ENCODE peak calls at places on chromosome 19, in seven cellular contexts. One of them, this sample, is unnamed.

GRCh38 chr19:38862321-38863059 is 12.7 kb upstream of the HNRNPL start:
- DNase-seq in CD8-positive, alpha-beta T cell: no peak
- DNase-seq in RWPE1: no peak
- DNase-seq in breast epithelium: peak; percentile 48
- DNase-seq in psoas muscle: peak; percentile 77
- DNase-seq in type B pancreatic cell: no peak
- DNase-seq in HL-60: no peak
- DNase-seq in this sample: no peak

GRCh38 chr19:33063356-33064116 is 1.2 kb downstream of the RHPN2 start:
- DNase-seq in CD8-positive, alpha-beta T cell: no peak
- DNase-seq in RWPE1: peak; percentile 20
- DNase-seq in breast epithelium: no peak
- DNase-seq in psoas muscle: no peak
- DNase-seq in type B pancreatic cell: no peak
- DNase-seq in HL-60: no peak
- DNase-seq in this sample: peak; percentile 57

GRCh38 chr19:58400916-58401824 is 5.7 kb downstream of the RNF225 start:
- DNase-seq in CD8-positive, alpha-beta T cell: peak; percentile 98
- DNase-seq in RWPE1: peak; percentile 98
- DNase-seq in breast epithelium: peak; percentile 100
- DNase-seq in psoas muscle: peak; percentile 99
- DNase-seq in type B pancreatic cell: peak; percentile 99
- DNase-seq in HL-60: peak; percentile 100
- DNase-seq in this sample: peak; percentile 99

GRCh38 chr19:45451181-45451849 is 16.5 kb upstream of the FOSB start:
- DNase-seq in CD8-positive, alpha-beta T cell: peak; percentile 65
- DNase-seq in RWPE1: no peak
- DNase-seq in breast epithelium: peak; percentile 71
- DNase-seq in psoas muscle: peak; percentile 60
- DNase-seq in type B pancreatic cell: no peak
- DNase-seq in HL-60: peak; percentile 19
- DNase-seq in this sample: no peak

GRCh38 chr19:55642153-55643002 is 1.1 kb upstream of the ZNF581 start:
- DNase-seq in CD8-positive, alpha-beta T cell: peak; percentile 70
- DNase-seq in RWPE1: no peak
- DNase-seq in breast epithelium: no peak
- DNase-seq in psoas muscle: no peak
- DNase-seq in type B pancreatic cell: no peak
- DNase-seq in HL-60: no peak
- DNase-seq in this sample: no peak

GRCh38 chr19:46737275-46737654 is 8.6 kb upstream of the FKRP start:
- DNase-seq in CD8-positive, alpha-beta T cell: no peak
- DNase-seq in RWPE1: no peak
- DNase-seq in breast epithelium: no peak
- DNase-seq in psoas muscle: no peak
- DNase-seq in type B pancreatic cell: no peak
- DNase-seq in HL-60: no peak
- DNase-seq in this sample: no peak

GRCh38 chr19:40862785-40863184 is 12.5 kb upstream of the CYP2A6 start:
- DNase-seq in CD8-positive, alpha-beta T cell: no peak
- DNase-seq in RWPE1: no peak
- DNase-seq in breast epithelium: no peak
- DNase-seq in psoas muscle: no peak
- DNase-seq in type B pancreatic cell: no peak
- DNase-seq in HL-60: peak; percentile 23
- DNase-seq in this sample: no peak

GRCh38 chr19:16608290-16608704 is 19.7 kb downstream of the MED26 start:
- DNase-seq in CD8-positive, alpha-beta T cell: no peak
- DNase-seq in RWPE1: peak; percentile 27
- DNase-seq in breast epithelium: no peak
- DNase-seq in psoas muscle: peak; percentile 10
- DNase-seq in type B pancreatic cell: no peak
- DNase-seq in HL-60: peak; percentile 65
- DNase-seq in this sample: no peak

GRCh38 chr19:48665786-48666185 is 7.0 kb downstream of the NTN5 start:
- DNase-seq in CD8-positive, alpha-beta T cell: no peak
- DNase-seq in RWPE1: no peak
- DNase-seq in breast epithelium: no peak
- DNase-seq in psoas muscle: no peak
- DNase-seq in type B pancreatic cell: no peak
- DNase-seq in HL-60: no peak
- DNase-seq in this sample: no peak

GRCh38 chr19:29714371-29714952 is 599 bp downstream of the C19orf12 start:
- DNase-seq in CD8-positive, alpha-beta T cell: peak; percentile 79
- DNase-seq in RWPE1: peak; percentile 7
- DNase-seq in breast epithelium: no peak
- DNase-seq in psoas muscle: no peak
- DNase-seq in type B pancreatic cell: no peak
- DNase-seq in HL-60: no peak
- DNase-seq in this sample: peak; percentile 47

GRCh38 chr19:29694669-29695627 is 20.1 kb downstream of the C19orf12 start:
- DNase-seq in CD8-positive, alpha-beta T cell: peak; percentile 91
- DNase-seq in RWPE1: peak; percentile 19
- DNase-seq in breast epithelium: peak; percentile 71
- DNase-seq in psoas muscle: peak; percentile 95
- DNase-seq in type B pancreatic cell: peak; percentile 82
- DNase-seq in HL-60: peak; percentile 85
- DNase-seq in this sample: peak; percentile 88

GRCh38 chr19:4597975-4598671 is 38.6 kb upstream of the SEMA6B start:
- DNase-seq in CD8-positive, alpha-beta T cell: no peak
- DNase-seq in RWPE1: peak; percentile 84
- DNase-seq in breast epithelium: no peak
- DNase-seq in psoas muscle: no peak
- DNase-seq in type B pancreatic cell: peak; percentile 79
- DNase-seq in HL-60: peak; percentile 36
- DNase-seq in this sample: peak; percentile 92

DNA sequence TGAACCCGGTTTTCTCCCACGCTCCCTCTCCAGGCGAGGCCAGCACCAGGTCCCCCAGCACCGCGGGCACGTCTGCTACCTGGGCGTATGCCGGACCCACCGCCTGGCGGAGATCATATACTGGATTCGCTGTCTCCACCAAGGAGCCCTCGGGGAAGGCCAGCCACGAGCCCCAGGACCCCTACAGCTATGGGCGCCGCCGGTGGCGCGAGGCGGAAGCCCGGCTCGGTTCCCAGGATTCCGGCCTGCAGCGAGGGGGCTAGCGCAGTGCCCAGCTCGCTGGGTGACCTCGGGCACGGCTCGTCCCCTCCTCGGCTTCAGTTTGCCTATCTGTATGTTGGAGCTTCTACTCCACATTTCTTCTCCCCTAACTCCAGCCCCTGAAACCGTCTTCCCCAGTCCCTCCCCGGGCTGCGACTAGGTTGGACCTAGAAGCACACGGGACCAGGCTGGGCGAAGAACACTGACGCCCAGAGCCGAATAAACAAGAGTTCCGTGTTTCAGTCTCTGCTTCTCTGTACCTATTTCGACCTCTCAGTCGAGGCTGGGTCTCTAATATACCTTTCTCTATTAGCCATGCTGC is 752 bp upstream of the CPT1C start:
- DNase-seq in CD8-positive, alpha-beta T cell: no peak
- DNase-seq in RWPE1: no peak
- DNase-seq in breast epithelium: no peak
- DNase-seq in psoas muscle: no peak
- DNase-seq in type B pancreatic cell: no peak
- DNase-seq in HL-60: no peak
- DNase-seq in this sample: no peak
- TF ChIP-seq CTCF in CD8-positive, alpha-beta T cell: no peak
- TF ChIP-seq CTCF in RWPE1: peak; percentile 14
- TF ChIP-seq CTCF in breast epithelium: no peak
- TF ChIP-seq CTCF in psoas muscle: peak; percentile 11
- TF ChIP-seq CTCF in type B pancreatic cell: peak; percentile 16
- TF ChIP-seq CTCF in HL-60: no peak
- TF ChIP-seq CTCF in this sample: no peak

GRCh38 chr19:14091086-14091884 is 734 bp upstream of the SAMD1 start:
- DNase-seq in CD8-positive, alpha-beta T cell: peak; percentile 81
- DNase-seq in RWPE1: peak; percentile 43
- DNase-seq in breast epithelium: peak; percentile 49
- DNase-seq in psoas muscle: no peak
- DNase-seq in type B pancreatic cell: no peak
- DNase-seq in HL-60: peak; percentile 72
- DNase-seq in this sample: peak; percentile 94

GRCh38 chr19:14089662-14090508 is 666 bp downstream of the SAMD1 start:
- DNase-seq in CD8-positive, alpha-beta T cell: peak; percentile 72
- DNase-seq in RWPE1: peak; percentile 44
- DNase-seq in breast epithelium: no peak
- DNase-seq in psoas muscle: peak; percentile 74
- DNase-seq in type B pancreatic cell: no peak
- DNase-seq in HL-60: peak; percentile 40
- DNase-seq in this sample: no peak

GRCh38 chr19:14088634-14089411 is 1.7 kb downstream of the SAMD1 start:
- DNase-seq in CD8-positive, alpha-beta T cell: no peak
- DNase-seq in RWPE1: no peak
- DNase-seq in breast epithelium: no peak
- DNase-seq in psoas muscle: no peak
- DNase-seq in type B pancreatic cell: no peak
- DNase-seq in HL-60: no peak
- DNase-seq in this sample: no peak

GRCh38 chr19:14090509-14091085 is at the start of gene SAMD1:
- DNase-seq in CD8-positive, alpha-beta T cell: peak; percentile 91
- DNase-seq in RWPE1: peak; percentile 91
- DNase-seq in breast epithelium: peak; percentile 87
- DNase-seq in psoas muscle: peak; percentile 96
- DNase-seq in type B pancreatic cell: peak; percentile 86
- DNase-seq in HL-60: peak; percentile 82
- DNase-seq in this sample: peak; percentile 91

DNA sequence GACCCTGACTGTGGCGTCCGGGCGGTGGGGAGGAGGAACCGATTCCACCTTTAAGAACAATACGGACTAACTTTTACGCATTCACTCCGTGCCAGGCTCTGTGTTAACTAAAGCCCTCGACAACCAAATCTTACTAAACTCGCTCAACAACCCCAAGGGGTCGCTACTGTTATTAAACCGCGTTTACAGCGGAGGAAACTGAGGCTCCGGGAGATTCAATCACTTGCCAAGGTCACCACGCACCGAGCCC is 1.2 kb downstream of the SAMD1 start:
- DNase-seq in CD8-positive, alpha-beta T cell: no peak
- DNase-seq in RWPE1: no peak
- DNase-seq in breast epithelium: no peak
- DNase-seq in psoas muscle: no peak
- DNase-seq in type B pancreatic cell: no peak
- DNase-seq in HL-60: no peak
- DNase-seq in this sample: no peak
- TF ChIP-seq CTCF in CD8-positive, alpha-beta T cell: peak; percentile 27
- TF ChIP-seq CTCF in RWPE1: no peak
- TF ChIP-seq CTCF in breast epithelium: no peak
- TF ChIP-seq CTCF in psoas muscle: no peak
- TF ChIP-seq CTCF in type B pancreatic cell: peak; percentile 50
- TF ChIP-seq CTCF in HL-60: no peak
- TF ChIP-seq CTCF in this sample: no peak

GRCh38 chr19:50476943-50477264 is 256 bp upstream of the GARIN5A start:
- DNase-seq in CD8-positive, alpha-beta T cell: no peak
- DNase-seq in RWPE1: no peak
- DNase-seq in breast epithelium: no peak
- DNase-seq in psoas muscle: no peak
- DNase-seq in type B pancreatic cell: no peak
- DNase-seq in HL-60: no peak
- DNase-seq in this sample: no peak

GRCh38 chr19:50477751-50478515 is 1.3 kb upstream of the GARIN5A start:
- DNase-seq in CD8-positive, alpha-beta T cell: no peak
- DNase-seq in RWPE1: no peak
- DNase-seq in breast epithelium: no peak
- DNase-seq in psoas muscle: peak; percentile 8
- DNase-seq in type B pancreatic cell: no peak
- DNase-seq in HL-60: no peak
- DNase-seq in this sample: no peak

GRCh38 chr19:50480281-50481111 is 3.8 kb upstream of the GARIN5A start:
- DNase-seq in CD8-positive, alpha-beta T cell: no peak
- DNase-seq in RWPE1: no peak
- DNase-seq in breast epithelium: no peak
- DNase-seq in psoas muscle: peak; percentile 39
- DNase-seq in type B pancreatic cell: no peak
- DNase-seq in HL-60: no peak
- DNase-seq in this sample: no peak

GRCh38 chr19:50479761-50480251 is 3.2 kb upstream of the GARIN5A start:
- DNase-seq in CD8-positive, alpha-beta T cell: no peak
- DNase-seq in RWPE1: no peak
- DNase-seq in breast epithelium: no peak
- DNase-seq in psoas muscle: peak; percentile 44
- DNase-seq in type B pancreatic cell: no peak
- DNase-seq in HL-60: no peak
- DNase-seq in this sample: no peak

DNA sequence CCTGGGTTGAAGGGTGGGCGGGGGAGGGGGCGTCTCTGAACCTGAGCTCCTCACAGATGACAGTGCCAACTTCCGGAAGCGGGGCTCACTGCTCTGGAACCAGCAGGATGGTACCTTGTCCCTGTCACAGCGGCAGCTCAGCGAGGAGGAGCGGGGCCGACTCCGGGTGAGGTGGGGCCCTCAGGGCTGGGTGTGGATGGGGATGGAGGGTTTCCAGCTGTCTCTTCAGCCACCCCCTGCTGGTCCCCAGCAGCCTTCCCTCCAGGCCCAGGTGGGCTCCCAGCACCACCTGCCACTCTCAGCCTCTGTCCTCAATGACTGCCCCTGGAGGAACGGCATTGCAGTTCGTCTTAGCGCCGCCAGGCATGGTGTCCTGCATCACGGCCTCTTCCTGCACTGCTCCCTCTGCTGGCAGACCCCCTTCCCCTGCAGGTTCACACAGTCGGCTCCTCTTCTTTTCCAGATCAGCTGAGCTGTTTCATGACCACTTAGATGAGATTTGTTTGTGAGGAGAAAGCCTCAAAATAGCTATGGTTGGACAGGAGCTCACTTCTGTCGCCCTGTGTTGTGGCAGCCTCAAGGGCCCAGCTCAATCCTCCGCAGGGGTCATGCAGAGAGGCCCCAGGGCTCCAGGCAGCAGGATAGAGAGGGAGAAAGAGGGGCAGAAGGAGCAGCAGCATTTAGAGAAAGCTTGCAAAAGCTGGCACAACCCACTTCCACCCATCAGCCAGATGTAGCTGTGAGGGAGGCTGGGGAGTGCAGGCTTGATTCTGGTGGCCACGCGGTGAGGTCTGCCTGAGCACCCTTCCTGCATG is 2.5 kb upstream of the GARIN5A start:
- DNase-seq in CD8-positive, alpha-beta T cell: no peak
- DNase-seq in RWPE1: peak; percentile 15
- DNase-seq in breast epithelium: no peak
- DNase-seq in psoas muscle: peak; percentile 76
- DNase-seq in type B pancreatic cell: no peak
- DNase-seq in HL-60: no peak
- DNase-seq in this sample: no peak
- TF ChIP-seq CTCF in CD8-positive, alpha-beta T cell: no peak
- TF ChIP-seq CTCF in RWPE1: peak; percentile 48
- TF ChIP-seq CTCF in breast epithelium: no peak
- TF ChIP-seq CTCF in psoas muscle: peak; percentile 66
- TF ChIP-seq CTCF in type B pancreatic cell: peak; percentile 65
- TF ChIP-seq CTCF in HL-60: peak; percentile 10
- TF ChIP-seq CTCF in this sample: no peak

GRCh38 chr19:19343016-19343362 is 22.4 kb downstream of the MAU2 start:
- DNase-seq in CD8-positive, alpha-beta T cell: no peak
- DNase-seq in RWPE1: no peak
- DNase-seq in breast epithelium: no peak
- DNase-seq in psoas muscle: no peak
- DNase-seq in type B pancreatic cell: no peak
- DNase-seq in HL-60: no peak
- DNase-seq in this sample: no peak
- TF ChIP-seq CTCF in CD8-positive, alpha-beta T cell: no peak
- TF ChIP-seq CTCF in RWPE1: peak; percentile 73
- TF ChIP-seq CTCF in breast epithelium: no peak
- TF ChIP-seq CTCF in psoas muscle: no peak
- TF ChIP-seq CTCF in type B pancreatic cell: peak; percentile 48
- TF ChIP-seq CTCF in HL-60: no peak
- TF ChIP-seq CTCF in this sample: no peak

This sample was measured in GM13976.